ENCODE peak calls at places on chromosomes 16 and 17, in nine cellular contexts. S is heart left ventricle, H is heart right ventricle, I is tibial artery, F is body of pancreas, C is cardiac muscle cell, P is stomach, O is fibroblast of lung, W is A673. T is an unnamed sample.

GRCh38 chr17:9937164-9937835 is 32.2 kb upstream of the RCVRN start:
- DNase-seq in S (peak; percentile 43), H (peak; percentile 75), I (peak; percentile 46), F (no peak), C (no peak), P (no peak), O (peak; percentile 83), W (no peak), T (no peak)

GRCh38 chr17:4199818-4200402 is 56.9 kb downstream of the CYB5D2 start:
- DNase-seq in S (no peak), H (no peak), I (no peak), F (peak; percentile 23), C (peak; percentile 44), P (no peak), O (peak; percentile 51), W (peak; percentile 69), T (no peak)

GRCh38 chr16:69031877-69032301 is 73.6 kb upstream of the HAS3 start:
- DNase-seq in S (no peak), H (no peak), I (no peak), F (peak; percentile 85), C (no peak), P (peak; percentile 70), O (no peak), W (no peak), T (no peak)

GRCh38 chr16:78493573-78493972 is 394.1 kb downstream of the WWOX start:
- DNase-seq in S (no peak), H (no peak), I (no peak), F (no peak), C (no peak), P (no peak), O (no peak), W (no peak), T (no peak)

GRCh38 chr17:42928714-42929496 is 28.3 kb downstream of the G6PC1 start:
- DNase-seq in S (peak; percentile 42), H (no peak), I (peak; percentile 61), F (peak; percentile 60), C (peak; percentile 70), P (peak; percentile 36), O (peak; percentile 90), W (peak; percentile 70), T (no peak)

GRCh38 chr17:78176548-78177025 is 8.2 kb downstream of the SYNGR2 start:
- DNase-seq in S (peak; percentile 73), H (peak; percentile 79), I (peak; percentile 56), F (peak; percentile 81), C (peak; percentile 77), P (peak; percentile 84), O (peak; percentile 38), W (peak; percentile 75), T (peak; percentile 73)

GRCh38 chr16:75377971-75378386 is 55.3 kb downstream of the CFDP1 start:
- DNase-seq in S (no peak), H (no peak), I (no peak), F (no peak), C (no peak), P (no peak), O (peak; percentile 91), W (peak; percentile 59), T (no peak)

GRCh38 chr17:64262422-64263260 is at the start of gene TEX2:
- DNase-seq in S (peak; percentile 56), H (peak; percentile 70), I (peak; percentile 39), F (peak; percentile 70), C (peak; percentile 49), P (peak; percentile 81), O (peak; percentile 17), W (peak; percentile 37), T (peak; percentile 53)

GRCh38 chr16:1965610-1966009 is 984 bp upstream of the RPS2 start:
- DNase-seq in S (no peak), H (no peak), I (no peak), F (no peak), C (no peak), P (no peak), O (no peak), W (no peak), T (no peak)

GRCh38 chr16:1964506-1965471 is at the start of gene RPS2:
- DNase-seq in S (peak; percentile 99), H (peak; percentile 98), I (peak; percentile 100), F (peak; percentile 98), C (peak; percentile 100), P (peak; percentile 100), O (peak; percentile 99), W (peak; percentile 99), T (peak; percentile 98)

GRCh38 chr16:1966460-1966859 is at the start of gene RNF151:
- DNase-seq in S (no peak), H (no peak), I (no peak), F (no peak), C (no peak), P (no peak), O (no peak), W (no peak), T (no peak)

GRCh38 chr16:1961651-1962067 is 2.3 kb downstream of the NDUFB10 start:
- DNase-seq in S (no peak), H (no peak), I (no peak), F (no peak), C (no peak), P (no peak), O (no peak), W (peak; percentile 52), T (no peak)

DNA sequence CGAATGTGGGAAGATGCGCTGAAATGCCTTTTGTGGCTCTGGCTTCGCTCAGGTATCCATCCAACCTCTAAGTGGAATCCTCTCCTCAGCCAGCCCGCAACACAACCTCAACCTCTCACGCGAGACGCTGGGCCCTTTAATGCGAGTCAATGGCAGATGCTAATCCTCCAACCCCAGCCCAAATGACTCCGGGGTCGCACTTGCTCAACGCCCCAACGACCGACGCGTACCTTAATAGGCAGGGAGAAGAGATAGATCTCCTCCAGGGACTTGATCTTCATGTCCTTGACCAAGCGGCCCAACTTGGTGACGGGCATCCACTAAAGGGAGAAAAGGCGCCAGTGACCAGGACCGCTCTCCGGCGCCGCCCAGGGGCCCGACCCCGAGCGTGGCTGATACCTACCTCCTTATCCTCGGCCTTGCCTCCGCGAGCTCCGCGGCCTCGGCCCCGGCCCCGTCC is 550 bp downstream of the RPS2 start:
- DNase-seq in S (no peak), H (peak; percentile 60), I (no peak), F (peak; percentile 50), C (peak; percentile 73), P (no peak), O (peak; percentile 34), W (no peak), T (no peak)
- TF ChIP-seq CTCF in S (peak; percentile 10), H (peak; percentile 42), I (no peak), F (no peak), C (peak; percentile 41), P (no peak), O (no peak), W (peak; percentile 19), T (no peak)

GRCh38 chr17:73304971-73305786 is 6.6 kb downstream of the CDC42EP4 start:
- DNase-seq in S (peak; percentile 79), H (peak; percentile 71), I (peak; percentile 73), F (peak; percentile 48), C (peak; percentile 68), P (peak; percentile 54), O (peak; percentile 83), W (peak; percentile 94), T (no peak)

GRCh38 chr17:73305845-73306836 is 5.7 kb downstream of the CDC42EP4 start:
- DNase-seq in S (no peak), H (no peak), I (no peak), F (no peak), C (no peak), P (no peak), O (no peak), W (no peak), T (no peak)

GRCh38 chr17:73308017-73308823 is 3.6 kb downstream of the CDC42EP4 start:
- DNase-seq in S (peak; percentile 86), H (peak; percentile 79), I (peak; percentile 80), F (peak; percentile 96), C (peak; percentile 27), P (peak; percentile 94), O (peak; percentile 95), W (peak; percentile 56), T (no peak)

GRCh38 chr17:73304438-73304837 is 7.4 kb downstream of the CDC42EP4 start:
- DNase-seq in S (no peak), H (no peak), I (no peak), F (no peak), C (no peak), P (no peak), O (no peak), W (no peak), T (no peak)

GRCh38 chr17:73307130-73307529 is 4.7 kb downstream of the CDC42EP4 start:
- DNase-seq in S (no peak), H (peak; percentile 64), I (no peak), F (peak; percentile 74), C (no peak), P (peak; percentile 78), O (no peak), W (peak; percentile 57), T (no peak)
- H3K27ac ChIP-seq in S (peak overlapping the region; percentile 98), H (peak overlapping the region; percentile 99), I (peak overlapping the region; percentile 98), F (peak overlapping the region; percentile 96), C (no peak overlapping the region), P (peak overlapping the region; percentile 99), O (no peak overlapping the region), W (peak overlapping the region; percentile 91), T (no peak overlapping the region)

DNA sequence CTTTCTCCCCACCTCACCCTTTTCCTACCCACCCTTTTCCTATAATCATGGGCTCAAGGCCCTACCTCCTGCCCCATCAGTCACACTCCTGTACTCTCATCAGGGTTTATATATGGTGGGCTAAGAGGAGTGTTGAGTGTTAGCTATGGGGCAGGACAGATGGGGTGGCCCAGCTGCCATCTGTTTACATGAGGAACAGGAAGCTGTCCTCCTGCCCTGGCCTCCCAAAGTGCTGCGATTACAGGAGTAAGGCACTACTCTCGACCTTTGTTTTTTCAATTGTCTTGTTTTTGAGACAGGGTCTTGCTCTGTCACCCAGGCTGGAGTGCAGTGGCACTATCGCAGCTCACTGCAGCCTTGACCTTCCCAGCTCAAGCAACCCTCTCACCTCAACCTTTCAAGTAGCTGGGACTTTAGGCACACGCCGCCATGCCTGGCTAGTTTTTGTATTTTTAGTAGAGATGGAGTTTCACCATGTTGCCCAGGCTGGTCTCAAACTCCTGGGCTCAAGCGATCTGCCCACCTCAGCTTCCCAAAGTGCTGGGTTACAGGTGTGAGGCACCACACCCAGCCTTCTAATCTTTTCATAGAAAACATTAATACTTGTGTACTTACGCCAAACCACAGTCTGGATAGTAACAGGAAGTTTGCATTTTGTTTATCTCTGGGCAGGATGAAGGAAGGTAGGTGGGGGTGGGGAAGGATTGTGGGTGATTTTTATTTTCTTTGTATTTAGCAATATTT is 1.6 kb downstream of the TRADD start:
- DNase-seq in S (no peak), H (no peak), I (no peak), F (no peak), C (no peak), P (no peak), O (no peak), W (no peak), T (no peak)
- H3K27me3 ChIP-seq in S (peaks cover 4% of the 10 kb centered on the region), H (peaks cover 8% of the 10 kb centered on the region), I (peaks cover 19% of the 10 kb centered on the region), F (no peaks in the 10 kb centered on the region), C (peaks cover 97% of the 10 kb centered on the region), P (no peaks in the 10 kb centered on the region), O (peaks cover 2% of the 10 kb centered on the region), W (no peaks in the 10 kb centered on the region), T (peaks cover 18% of the 10 kb centered on the region)

DNA sequence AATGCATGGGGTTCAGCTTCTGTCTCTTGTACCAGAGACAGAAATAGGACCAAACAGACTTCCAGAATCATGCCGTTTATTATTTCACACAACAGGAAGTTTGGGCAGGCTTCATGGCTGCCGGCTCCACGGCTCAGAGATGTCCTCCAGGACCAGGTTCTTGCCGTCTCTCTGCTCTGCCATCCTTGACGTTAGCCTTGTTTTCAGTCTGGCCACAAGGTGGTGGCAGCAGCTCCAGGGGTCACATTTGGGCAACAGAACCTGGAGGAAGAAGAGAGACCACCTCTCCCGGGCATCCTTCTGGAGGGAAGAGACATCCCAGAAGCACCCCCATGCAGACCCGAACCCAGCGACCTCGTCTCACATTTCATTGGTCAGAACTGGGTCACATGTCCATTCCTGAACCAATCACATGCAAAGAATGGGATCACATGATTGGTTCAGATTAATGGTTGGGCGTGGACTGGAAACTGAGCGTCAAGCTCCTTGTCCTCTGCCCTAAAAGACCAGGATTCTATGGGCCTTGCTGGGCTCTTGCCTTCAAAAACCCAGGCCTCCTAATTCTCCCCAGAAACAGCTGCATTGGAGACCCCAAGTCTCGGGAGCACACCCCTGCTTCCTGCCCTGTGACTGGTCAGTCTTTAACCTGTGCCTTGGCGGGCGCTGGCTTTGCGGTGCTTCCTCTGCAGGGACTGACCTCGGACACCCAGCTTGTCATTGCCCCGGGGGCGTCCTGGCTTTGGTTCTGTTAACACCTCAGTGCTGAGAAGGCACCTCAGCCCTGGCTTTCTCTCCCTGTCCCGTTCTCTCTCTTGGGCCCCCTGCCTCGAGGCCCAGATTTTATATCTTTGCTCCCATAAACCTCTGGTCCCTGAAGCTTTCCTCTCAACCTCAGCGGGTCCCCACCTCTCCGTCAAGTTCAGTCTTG is 63.3 kb downstream of the IRF8 start:
- DNase-seq in S (no peak), H (no peak), I (no peak), F (no peak), C (peak; percentile 54), P (no peak), O (no peak), W (no peak), T (no peak)
- TF ChIP-seq CTCF in S (no peak), H (no peak), I (no peak), F (no peak), C (no peak), P (no peak), O (no peak), W (no peak), T (no peak)